ENCODE peak calls at places on chromosomes 16 and 17, in ten cellular contexts. V, Y, A, J, S, P, E, N, Z and G are unnamed samples.

GRCh38 chr16:48030926-48031325 is 124.9 kb downstream of the ABCC12 start:
- DNase-seq in N (no peak), S (no peak), A (no peak), E (no peak), P (no peak), V (no peak), Y (no peak), J (no peak), Z (no peak), G (no peak)

GRCh38 chr16:1823821-1824220 is 2.8 kb downstream of the HAGH start:
- DNase-seq in S (peak), E (no peak), J (peak), Z (no peak), V (peak), A (no peak), Y (peak), N (no peak), P (no peak), G (no peak)

GRCh38 chr17:72244942-72245341 is 124.1 kb downstream of the SOX9 start:
- DNase-seq in N (no peak), A (no peak), Z (no peak), E (no peak), V (no peak), P (no peak), J (peak), Y (no peak), S (no peak), G (no peak)

GRCh38 chr17:15659663-15660062 is 24.4 kb downstream of the TRIM16 start:
- DNase-seq in J (peak), Z (peak), P (no peak), S (no peak), N (no peak), V (no peak), E (peak), A (peak), Y (peak), G (no peak)

GRCh38 chr17:45985447-45985846 is 13.6 kb upstream of the STH start:
- DNase-seq in A (no peak), N (no peak), V (no peak), J (no peak), Y (no peak), E (no peak), P (no peak), Z (no peak), S (no peak), G (no peak)

GRCh38 chr16:9050102-9050830 is 41.2 kb upstream of the HAPSTR1 start:
- DNase-seq in S (no peak), Z (no peak), N (peak), A (no peak), J (peak), E (no peak), Y (peak), V (peak), P (no peak), G (no peak)

GRCh38 chr16:27232061-27232841 is 28.9 kb downstream of the KDM8 start:
- DNase-seq in Y (no peak), N (no peak), V (no peak), A (peak), P (no peak), J (no peak), E (no peak), S (peak), Z (no peak), G (no peak)

GRCh38 chr16:86259499-86259898 is 250.8 kb upstream of the FOXF1 start:
- DNase-seq in N (no peak), V (no peak), S (no peak), Y (no peak), J (no peak), E (peak), Z (no peak), A (no peak), P (no peak), G (no peak)

GRCh38 chr16:51473091-51473490 is 322.0 kb upstream of the SALL1 start:
- DNase-seq in Y (no peak), P (no peak), S (no peak), A (no peak), Z (no peak), V (no peak), J (peak), E (no peak), N (no peak), G (no peak)

GRCh38 chr17:81515530-81516041 is 3.0 kb upstream of the ACTG1 start:
- DNase-seq in Y (no peak), V (no peak), Z (peak), A (peak), S (no peak), P (no peak), E (no peak), J (no peak), N (no peak), G (no peak)

GRCh38 chr17:68777243-68777855 is 176.2 kb upstream of the FAM20A start:
- DNase-seq in Y (peak), N (peak), A (no peak), P (peak), Z (peak), E (peak), S (peak), J (peak), V (peak), G (no peak)

GRCh38 chr16:81526935-81527334 is 82.3 kb downstream of the CMIP start:
- DNase-seq in V (peak), Y (no peak), N (no peak), J (peak), E (no peak), S (no peak), P (no peak), Z (peak), A (peak), G (no peak)

GRCh38 chr16:69114976-69115355 is 9.5 kb downstream of the HAS3 start:
- DNase-seq in J (no peak), Z (no peak), P (no peak), V (no peak), Y (no peak), N (no peak), A (no peak), S (no peak), E (peak), G (no peak)

GRCh38 chr17:58019039-58019438 is 12.0 kb upstream of the SRSF1 start:
- DNase-seq in Y (no peak), Z (no peak), S (no peak), J (no peak), P (no peak), A (no peak), V (no peak), E (no peak), N (no peak), G (no peak)

GRCh38 chr17:28705074-28705659 is 6.5 kb downstream of the PROCA1 start:
- DNase-seq in J (no peak), A (no peak), E (no peak), V (no peak), S (no peak), Y (no peak), N (no peak), P (no peak), Z (no peak), G (no peak)
- TF ChIP-seq CTCF in J (no peak), A (no peak), E (no peak), V (no peak), S (no peak), Y (no peak), N (no peak), P (no peak), Z (no peak), G (no peak)

DNA sequence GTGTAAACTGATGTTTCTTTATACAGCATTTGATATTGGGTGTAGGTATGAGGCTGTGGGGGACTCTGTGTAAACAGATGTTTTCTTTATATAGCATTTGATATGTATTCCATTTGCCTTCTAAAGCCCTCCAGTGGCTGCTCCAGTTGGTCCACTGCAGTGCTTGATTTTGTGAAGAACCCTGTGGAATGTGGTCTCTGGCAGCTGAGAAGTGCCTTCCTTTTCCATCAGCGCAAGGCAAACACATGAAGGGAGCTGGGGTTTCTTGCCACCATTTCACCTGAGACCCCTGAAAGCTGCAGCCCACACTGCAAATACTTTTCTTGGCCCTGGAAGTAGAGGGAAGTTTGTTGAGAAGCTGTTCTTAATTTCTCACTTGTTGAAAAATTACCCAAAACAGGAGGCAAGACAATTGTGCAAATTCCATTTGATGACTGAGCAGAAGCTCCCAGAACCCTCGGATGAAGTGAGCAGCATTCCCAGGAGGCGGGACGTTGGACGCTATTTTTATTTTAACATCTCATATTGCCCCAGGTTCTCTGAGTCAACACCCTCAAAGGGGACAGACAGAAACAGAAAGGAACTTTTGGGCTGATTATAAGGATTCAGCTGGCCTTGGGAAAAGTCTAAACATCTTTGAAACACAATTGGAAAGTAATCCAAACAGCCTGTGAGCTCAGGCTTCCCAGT is 158.5 kb upstream of the RPH3AL start:
- DNase-seq in Y (no peak), J (peak), E (no peak), N (no peak), A (no peak), V (peak), P (no peak), Z (no peak), S (no peak), G (no peak)
- TF ChIP-seq CTCF in Y (no peak), J (no peak), E (no peak), N (no peak), A (no peak), V (no peak), P (no peak), Z (no peak), S (no peak), G (no peak)

DNA sequence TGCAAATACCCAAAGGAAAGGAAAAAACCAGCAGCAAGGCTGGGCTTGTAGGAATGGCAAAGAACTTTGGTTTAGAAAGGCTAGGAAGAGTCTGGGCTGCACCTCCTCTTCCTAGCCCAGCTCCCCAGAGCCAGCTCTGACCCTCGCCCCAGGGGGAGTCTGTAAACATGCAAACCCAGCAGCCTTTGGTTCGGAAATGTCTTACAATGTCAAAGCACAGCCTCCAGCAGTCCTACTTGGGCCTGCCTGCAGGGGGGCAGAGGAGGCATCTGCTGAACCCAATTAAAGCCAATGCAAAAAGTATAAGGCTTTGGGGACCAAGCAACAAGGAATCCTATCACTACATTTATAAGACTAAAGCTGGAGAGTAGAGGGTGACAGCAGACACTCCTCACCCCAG is 5.0 kb upstream of the FTSJ3 start:
- DNase-seq in V (no peak), P (no peak), E (no peak), J (no peak), A (no peak), Y (no peak), Z (no peak), S (no peak), N (no peak), G (no peak)
- TF ChIP-seq CTCF in V (no peak), P (no peak), E (no peak), J (no peak), A (no peak), Y (no peak), Z (no peak), S (no peak), N (no peak), G (no peak)

DNA sequence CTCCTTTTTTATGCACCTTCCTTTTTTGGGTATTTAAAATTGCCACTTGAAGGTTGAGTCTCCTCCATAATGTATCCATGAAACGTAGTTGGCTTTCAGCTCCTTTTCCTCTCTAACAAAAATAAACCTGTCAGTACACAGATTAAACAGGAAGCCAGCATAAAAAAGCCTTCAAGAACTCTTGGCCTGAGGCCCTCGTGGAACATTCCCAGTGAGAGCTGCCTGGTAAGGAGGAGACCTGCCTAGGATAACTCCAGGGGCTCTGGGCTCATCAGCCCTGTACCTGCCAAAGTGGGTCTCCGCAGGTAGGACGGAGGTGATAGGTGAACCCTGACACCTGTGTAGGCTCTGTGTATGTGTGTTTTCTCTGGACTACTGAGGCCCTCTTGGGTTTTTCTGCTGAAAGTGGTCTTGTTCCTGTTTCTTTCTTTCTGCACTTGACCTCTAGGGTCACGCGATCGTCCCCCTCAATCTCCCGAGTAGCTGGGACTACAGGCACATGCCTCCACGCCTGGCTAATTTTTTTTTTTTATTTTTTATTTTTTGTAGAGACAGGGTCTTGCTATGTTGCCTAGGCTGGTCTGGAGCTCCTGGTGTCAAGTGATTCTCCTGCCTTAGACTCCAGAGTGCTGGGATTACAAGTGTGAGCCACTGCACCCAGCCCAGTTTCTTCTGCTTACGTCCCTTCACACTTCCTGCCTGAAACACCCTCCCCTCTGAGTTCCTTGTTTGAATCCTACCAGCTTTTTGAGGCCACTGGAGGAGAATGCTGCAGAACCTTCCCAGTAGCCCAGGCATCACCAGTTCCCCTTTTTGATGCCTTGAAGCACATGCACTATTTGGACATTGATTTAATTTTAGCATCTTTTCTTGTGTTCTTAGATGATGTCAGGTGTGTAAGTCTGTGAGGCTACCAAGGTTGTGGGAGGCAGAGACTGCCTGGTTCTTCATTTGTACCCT is 9.8 kb downstream of the PGS1 start:
- DNase-seq in V (peak), J (peak), P (no peak), S (peak), N (no peak), A (no peak), Y (no peak), Z (peak), E (no peak), G (no peak)
- TF ChIP-seq CTCF in V (no peak), J (no peak), P (no peak), S (no peak), N (no peak), A (no peak), Y (no peak), Z (no peak), E (no peak), G (no peak)

DNA sequence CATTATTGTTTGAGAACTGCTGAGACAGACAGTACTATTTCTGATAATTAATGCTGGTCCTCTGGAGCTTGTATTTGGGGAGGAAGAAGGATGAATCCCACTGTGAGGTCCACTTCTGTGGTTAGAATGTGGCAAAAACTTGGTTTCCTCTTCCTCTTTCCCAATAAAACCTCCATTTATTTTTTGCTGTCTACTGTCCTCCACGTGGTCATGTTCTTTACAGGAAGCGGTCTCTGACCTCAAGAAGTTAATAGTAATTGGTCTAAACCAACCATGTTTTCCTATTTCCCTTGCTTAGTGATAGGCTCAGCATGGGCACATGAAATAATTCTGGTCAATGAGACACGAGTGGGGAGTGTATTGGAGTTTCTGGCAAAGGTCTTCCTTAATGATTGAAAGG is 33.8 kb downstream of the CHP2 start:
- DNase-seq in Y (no peak), P (no peak), S (peak), N (no peak), V (no peak), A (no peak), J (no peak), E (no peak), Z (no peak), G (no peak)
- TF ChIP-seq CTCF in Y (no peak), P (no peak), S (no peak), N (no peak), V (no peak), A (no peak), J (no peak), E (no peak), Z (no peak), G (no peak)

DNA sequence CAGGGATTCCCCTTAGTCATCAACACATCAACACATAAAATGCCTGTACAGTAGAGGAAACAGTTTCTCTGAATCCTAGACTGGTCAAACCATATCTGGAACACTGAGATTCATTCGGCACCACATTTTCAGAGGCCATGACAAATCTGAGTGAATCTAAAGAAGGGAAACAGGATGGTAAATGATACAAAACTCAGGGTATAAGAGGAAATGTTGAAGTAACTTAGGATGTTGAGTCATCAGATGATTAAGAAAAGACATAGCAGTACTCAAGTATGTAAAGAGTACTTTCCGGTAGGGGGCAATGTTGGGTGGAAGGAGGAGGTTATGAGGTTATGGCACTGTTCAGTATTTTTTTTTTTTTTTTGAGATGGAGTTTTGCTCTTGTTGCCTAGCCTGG is 358.5 kb upstream of the PMFBP1 start:
- DNase-seq in A (no peak), N (no peak), V (peak), S (peak), Y (no peak), Z (no peak), E (no peak), P (peak), J (peak), G (no peak)
- TF ChIP-seq CTCF in A (no peak), N (no peak), V (peak), S (no peak), Y (peak), Z (no peak), E (no peak), P (peak), J (peak), G (no peak)